ENCODE peak calls at places on chromosomes 12 and 14, in nine cellular contexts. P is HepG2, A is GM23338, D is GM12865, T is fibroblast of lung, V is astrocyte, N is DND-41, X is right lobe of liver, F is astrocyte of the cerebellum. K is an unnamed sample.

GRCh38 chr12:4302881-4303280 is 18.1 kb upstream of the TIGAR start:
- DNase-seq in X (no peak), N (no peak), F (no peak), P (peak; percentile 31), T (no peak), D (no peak), V (no peak), A (no peak), K (no peak)

GRCh38 chr12:80707830-80708534 is 548 bp downstream of the MYF6 start:
- DNase-seq in F (no peak), N (no peak), D (peak; percentile 26), X (no peak), A (peak; percentile 89), V (peak; percentile 6), T (no peak), P (no peak), K (no peak)

GRCh38 chr12:15208140-15208539 is 13.1 kb downstream of the RERG start:
- DNase-seq in F (no peak), P (no peak), T (peak; percentile 36), V (no peak), A (peak; percentile 17), N (no peak), D (no peak), X (no peak), K (no peak)

GRCh38 chr12:1474059-1474537 is 120.3 kb downstream of the FBXL14 start:
- DNase-seq in X (no peak), T (peak; percentile 96), F (peak; percentile 88), A (peak; percentile 27), V (peak; percentile 99), N (no peak), D (no peak), P (peak; percentile 20), K (peak; percentile 93)

GRCh38 chr14:69046468-69046867 is 67.4 kb upstream of the ACTN1 start:
- DNase-seq in D (no peak), P (no peak), T (peak; percentile 42), F (no peak), X (no peak), V (peak; percentile 90), A (no peak), N (no peak), K (no peak)

GRCh38 chr12:2231011-2231595 is 178.3 kb downstream of the CACNA1C start:
- DNase-seq in T (no peak), F (no peak), D (no peak), N (no peak), A (no peak), X (no peak), P (no peak), V (no peak), K (no peak)

GRCh38 chr12:89985935-89986334 is 277.3 kb upstream of the ATP2B1 start:
- DNase-seq in D (no peak), X (no peak), T (no peak), N (no peak), F (no peak), P (no peak), A (no peak), V (no peak), K (no peak)

GRCh38 chr12:91633206-91633605 is 450.6 kb upstream of the DCN start:
- DNase-seq in N (no peak), A (no peak), X (no peak), V (no peak), T (no peak), P (no peak), F (no peak), D (no peak), K (no peak)

GRCh38 chr12:96751626-96752025 is 155.4 kb upstream of the NEDD1 start:
- DNase-seq in T (no peak), X (no peak), D (no peak), V (no peak), F (no peak), N (no peak), P (no peak), A (no peak), K (no peak)

GRCh38 chr14:105774001-105774400 is 247.6 kb downstream of the TMEM121 start:
- DNase-seq in A (no peak), F (no peak), X (no peak), D (no peak), P (no peak), N (no peak), V (no peak), T (no peak), K (no peak)

GRCh38 chr12:89350661-89351488 is 1.4 kb downstream of the DUSP6 start:
- DNase-seq in F (no peak), T (peak; percentile 45), N (peak; percentile 49), D (peak; percentile 53), X (no peak), P (no peak), A (no peak), V (no peak), K (no peak)

GRCh38 chr14:105149146-105149781 is 19.3 kb downstream of the JAG2 start:
- DNase-seq in V (no peak), T (no peak), X (peak; percentile 39), F (no peak), A (no peak), P (no peak), D (no peak), N (no peak), K (no peak)

GRCh38 chr12:6632026-6632978 is 3.5 kb downstream of the LPAR5 start:
- DNase-seq in T (no peak), V (no peak), F (no peak), D (peak; percentile 92), A (no peak), N (peak; percentile 80), P (no peak), X (no peak), K (no peak)

GRCh38 chr12:76445469-76445868 is 97.3 kb upstream of the BBS10 start:
- DNase-seq in D (no peak), X (no peak), A (no peak), V (no peak), N (no peak), T (no peak), F (no peak), P (no peak), K (no peak)

GRCh38 chr12:83665755-83666154 is 979.0 kb downstream of the TMTC2 start:
- DNase-seq in A (no peak), F (no peak), V (no peak), T (no peak), X (no peak), P (no peak), N (no peak), D (no peak), K (no peak)

GRCh38 chr14:44404599-44405349 is 102.3 kb downstream of the FSCB start:
- DNase-seq in V (no peak), T (peak; percentile 1), X (no peak), F (no peak), D (no peak), P (no peak), A (no peak), N (no peak), K (no peak)

GRCh38 chr12:75208851-75209781 is 523 bp downstream of the KCNC2 start:
- DNase-seq in X (peak; percentile 37), P (no peak), F (peak; percentile 26), T (peak; percentile 36), A (peak; percentile 85), N (peak; percentile 34), V (peak; percentile 34), D (no peak), K (no peak)

GRCh38 chr12:20508362-20508761 is 140.0 kb downstream of the PDE3A start:
- DNase-seq in D (no peak), N (no peak), P (no peak), X (no peak), V (peak; percentile 41), F (no peak), A (no peak), T (peak; percentile 49), K (no peak)

GRCh38 chr12:13223176-13223806 is 26.8 kb downstream of the EMP1 start:
- DNase-seq in N (no peak), X (no peak), D (no peak), F (no peak), V (peak; percentile 67), T (peak; percentile 85), P (peak; percentile 55), A (no peak), K (peak; percentile 77)

GRCh38 chr12:54725233-54725843 is 77.2 kb upstream of the DCD start:
- DNase-seq in V (no peak), X (no peak), N (no peak), A (peak; percentile 79), P (peak; percentile 30), T (peak; percentile 2), F (no peak), D (no peak), K (no peak)
- TF ChIP-seq CTCF in V (peak; percentile 17), X (peak; percentile 34), N (peak; percentile 53), A (peak; percentile 41), P (peak; percentile 40), T (no peak), F (peak; percentile 14), D (peak; percentile 3), K (peak; percentile 11)

GRCh38 chr12:57839996-57840395 is 6.5 kb downstream of the CTDSP2 start:
- DNase-seq in D (no peak), A (no peak), V (no peak), T (no peak), P (no peak), N (no peak), F (no peak), X (no peak), K (no peak)

GRCh38 chr12:57836442-57837375 is 9.8 kb downstream of the CTDSP2 start:
- DNase-seq in V (peak; percentile 67), D (peak; percentile 83), N (peak; percentile 52), P (no peak), X (no peak), F (peak; percentile 66), T (peak; percentile 81), A (peak; percentile 84), K (peak; percentile 60)

GRCh38 chr12:57840701-57841100 is 5.8 kb downstream of the CTDSP2 start:
- DNase-seq in F (no peak), T (no peak), V (no peak), A (no peak), D (no peak), P (peak; percentile 73), N (no peak), X (no peak), K (no peak)

GRCh38 chr12:57837779-57838562 is 8.6 kb downstream of the CTDSP2 start:
- DNase-seq in X (no peak), V (peak; percentile 65), N (peak; percentile 20), A (peak; percentile 79), P (no peak), F (no peak), D (peak; percentile 48), T (peak; percentile 77), K (no peak)

GRCh38 chr12:57838594-57839302 is 7.8 kb downstream of the CTDSP2 start:
- DNase-seq in P (no peak), T (no peak), A (no peak), N (no peak), F (no peak), D (peak; percentile 73), V (no peak), X (no peak), K (no peak)
- H3K4me3 ChIP-seq in P (no peak overlapping the region), T (no peak overlapping the region), A (no peak overlapping the region), N (no peak overlapping the region), F (no peak overlapping the region), D (peak overlapping the region; percentile 23), V (no peak overlapping the region), X (no peak overlapping the region), K (no peak overlapping the region)

GRCh38 chr12:53948650-53949593 is 5.8 kb upstream of the HOXC12 start:
- DNase-seq in T (no peak), N (no peak), X (no peak), P (peak; percentile 12), A (no peak), F (no peak), D (no peak), V (no peak), K (no peak)
- TF ChIP-seq CTCF in T (no peak), N (no peak), X (no peak), P (no peak), A (peak; percentile 32), F (no peak), D (no peak), V (no peak), K (no peak)

GRCh38 chr12:47811070-47811391 is 8.7 kb downstream of the HDAC7 start:
- DNase-seq in N (no peak), D (no peak), T (no peak), A (peak; percentile 43), X (no peak), V (no peak), P (no peak), F (no peak), K (no peak)
- H3K4me3 ChIP-seq in N (no peak overlapping the region), D (no peak overlapping the region), T (no peak overlapping the region), A (no peak overlapping the region), X (no peak overlapping the region), V (no peak overlapping the region), P (no peak overlapping the region), F (no peak overlapping the region), K (no peak overlapping the region)